ENCODE peak calls at places on chromosomes 11 and 22, in seven cellular contexts. R is activated T-cell treated with anti-CD3 and anti-CD28 coated beads, Interleukin-2, amount 50 U/mL, for 72 hours; X is LHCN-M2; G is activated T-helper 9 cell treated with anti-CD3 and anti-CD28 coated beads, Interleukin-2, amount 50 U/mL, for 16 hours; F is activated naive CD4-positive, alpha-beta T cell; A is NCI-H2029 treated with DMSO at 0.1 percent for 48 hours; I is amygdala. N is an unnamed sample.

GRCh38 chr11:10490032-10490397 is 35.0 kb downstream of the AMPD3 start:
- DNase-seq in R (no peak), X (no peak), G (no peak), F (no peak), A (no peak), I (no peak), N (no peak)

GRCh38 chr22:32618461-32619140 is 144.0 kb downstream of the FBXO7 start:
- DNase-seq in R (no peak), X (no peak), G (no peak), F (no peak), A (no peak), I (no peak), N (no peak)

GRCh38 chr11:57312511-57313021 is 12.2 kb downstream of the TNKS1BP1 start:
- DNase-seq in R (no peak), X (no peak), G (no peak), F (no peak), A (no peak), I (no peak), N (no peak)

GRCh38 chr11:23021287-23021863 is 161.1 kb upstream of the CCDC179 start:
- DNase-seq in R (peak; percentile 8), X (peak; percentile 21), G (no peak), F (no peak), A (peak; percentile 1), I (no peak), N (peak; percentile 49)

GRCh38 chr22:38727530-38728451 is 22.0 kb downstream of the GTPBP1 start:
- DNase-seq in R (no peak), X (no peak), G (no peak), F (no peak), A (no peak), I (no peak), N (no peak)

GRCh38 chr11:46149342-46149741 is 28.1 kb upstream of the PHF21A start:
- DNase-seq in R (no peak), X (no peak), G (no peak), F (no peak), A (no peak), I (no peak), N (no peak)

GRCh38 chr11:22670803-22671202 is 4.4 kb downstream of the GAS2 start:
- DNase-seq in R (no peak), X (peak; percentile 5), G (no peak), F (no peak), A (no peak), I (no peak), N (peak; percentile 42)

GRCh38 chr11:41779401-41779960 is 320.0 kb upstream of the LRRC4C start:
- DNase-seq in R (no peak), X (no peak), G (no peak), F (no peak), A (no peak), I (no peak), N (no peak)

GRCh38 chr22:19062139-19062789 is 59.9 kb downstream of the DGCR2 start:
- DNase-seq in R (no peak), X (no peak), G (no peak), F (no peak), A (no peak), I (no peak), N (no peak)

GRCh38 chr11:120303004-120303637 is 22.0 kb upstream of the TLCD5 start:
- DNase-seq in R (peak; percentile 70), X (peak; percentile 53), G (peak; percentile 40), F (peak; percentile 37), A (peak; percentile 76), I (no peak), N (peak; percentile 79)